ENCODE peak calls at places on chromosomes 1 and 21, in nine cellular contexts. B, F, Y, L, S, O, D, H and E are unnamed samples.

GRCh38 chr1:56098956-56099355 is 480.4 kb downstream of the PLPP3 start:
- DNase-seq in O (no peak), L (peak; percentile 51), D (no peak), F (no peak), S (no peak), Y (no peak), H (no peak), B (no peak), E (no peak)

GRCh38 chr1:224266105-224266935 is 63.7 kb downstream of the NVL start:
- DNase-seq in O (no peak), S (no peak), D (no peak), L (no peak), F (no peak), B (no peak), Y (no peak), H (no peak), E (no peak)

GRCh38 chr1:201376464-201377374 is 761 bp downstream of the TNNT2 start:
- DNase-seq in S (no peak), Y (peak; percentile 97), D (peak; percentile 41), H (no peak), O (peak; percentile 82), L (peak; percentile 29), F (peak; percentile 71), B (no peak), E (peak; percentile 96)

GRCh38 chr1:85223334-85223733 is 22.5 kb upstream of the SYDE2 start:
- DNase-seq in Y (no peak), D (no peak), H (no peak), L (no peak), S (no peak), F (no peak), B (no peak), O (peak; percentile 17), E (no peak)

GRCh38 chr1:162956922-162957321 is 95.9 kb upstream of the CCDC190 start:
- DNase-seq in F (no peak), O (no peak), B (no peak), D (no peak), S (no peak), Y (no peak), L (peak; percentile 11), H (no peak), E (no peak)

GRCh38 chr1:33143181-33143580 is 38.7 kb downstream of the TRIM62 start:
- DNase-seq in Y (no peak), D (no peak), S (no peak), O (no peak), F (no peak), B (peak; percentile 36), H (no peak), L (peak; percentile 40), E (no peak)

GRCh38 chr1:143699115-143699514 is 272.7 kb downstream of the FAM72C start:
- DNase-seq in O (no peak), Y (no peak), L (no peak), F (no peak), S (no peak), H (no peak), B (no peak), D (no peak), E (no peak)

GRCh38 chr1:47452426-47452825 is 14.6 kb downstream of the FOXD2 start:
- DNase-seq in D (no peak), L (no peak), B (no peak), S (no peak), Y (peak; percentile 52), O (no peak), F (no peak), H (no peak), E (no peak)

GRCh38 chr1:14681182-14681581 is 82.7 kb downstream of the KAZN start:
- DNase-seq in O (no peak), F (no peak), B (no peak), S (no peak), H (no peak), D (no peak), Y (no peak), L (no peak), E (no peak)

GRCh38 chr1:14678011-14678638 is 79.6 kb downstream of the KAZN start:
- DNase-seq in F (no peak), B (no peak), L (no peak), H (no peak), Y (no peak), S (no peak), O (no peak), D (no peak), E (no peak)

GRCh38 chr1:14676400-14676799 is 77.9 kb downstream of the KAZN start:
- DNase-seq in D (no peak), F (no peak), Y (no peak), S (no peak), O (no peak), L (no peak), H (no peak), B (no peak), E (no peak)

GRCh38 chr1:14677291-14677690 is 78.8 kb downstream of the KAZN start:
- DNase-seq in O (no peak), B (no peak), L (no peak), D (no peak), Y (no peak), F (peak; percentile 19), H (no peak), S (no peak), E (no peak)

DNA sequence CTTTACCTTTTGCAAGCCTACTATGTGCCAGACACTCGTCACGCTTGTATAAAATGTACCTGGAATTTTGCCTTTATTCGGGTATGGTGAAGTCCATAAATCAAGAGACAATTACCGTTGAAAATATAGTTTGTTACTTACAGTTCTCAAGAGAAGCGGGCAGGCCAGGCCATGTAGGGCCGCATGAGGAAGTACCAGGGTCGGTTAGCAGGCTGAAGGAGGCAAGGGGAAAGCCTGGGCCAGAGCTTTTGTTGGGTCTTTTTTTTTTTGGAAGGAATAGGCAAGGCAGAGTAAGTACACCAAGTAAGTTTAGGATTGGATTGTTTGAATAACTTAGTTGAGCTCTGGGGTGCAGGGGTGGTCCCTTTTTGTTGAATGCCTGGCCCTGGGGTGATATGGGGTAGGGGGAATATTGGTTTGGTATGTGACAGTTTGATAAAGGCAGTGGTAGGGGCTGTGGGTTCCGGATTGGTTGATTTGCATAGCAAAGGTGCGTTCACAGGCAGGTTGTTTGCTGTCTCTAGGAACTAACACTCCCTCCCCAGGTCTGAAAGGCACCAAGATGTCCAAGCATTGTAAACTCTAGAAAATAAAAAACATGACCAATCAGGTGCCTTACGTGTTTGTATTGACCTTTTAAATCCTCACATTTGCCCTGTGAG is 80.7 kb downstream of the KAZN start:
- DNase-seq in D (no peak), H (no peak), B (no peak), O (no peak), L (no peak), F (no peak), Y (no peak), S (no peak), E (no peak)
- H3K4me1 ChIP-seq in D (no peaks in the 10 kb centered on the region), H (no peaks in the 10 kb centered on the region), B (no peaks in the 10 kb centered on the region), O (no peaks in the 10 kb centered on the region), L (no peaks in the 10 kb centered on the region), F (peaks cover 5% of the 10 kb centered on the region), Y (peaks cover 25% of the 10 kb centered on the region), S (no peaks in the 10 kb centered on the region), E (peaks cover 17% of the 10 kb centered on the region)

DNA sequence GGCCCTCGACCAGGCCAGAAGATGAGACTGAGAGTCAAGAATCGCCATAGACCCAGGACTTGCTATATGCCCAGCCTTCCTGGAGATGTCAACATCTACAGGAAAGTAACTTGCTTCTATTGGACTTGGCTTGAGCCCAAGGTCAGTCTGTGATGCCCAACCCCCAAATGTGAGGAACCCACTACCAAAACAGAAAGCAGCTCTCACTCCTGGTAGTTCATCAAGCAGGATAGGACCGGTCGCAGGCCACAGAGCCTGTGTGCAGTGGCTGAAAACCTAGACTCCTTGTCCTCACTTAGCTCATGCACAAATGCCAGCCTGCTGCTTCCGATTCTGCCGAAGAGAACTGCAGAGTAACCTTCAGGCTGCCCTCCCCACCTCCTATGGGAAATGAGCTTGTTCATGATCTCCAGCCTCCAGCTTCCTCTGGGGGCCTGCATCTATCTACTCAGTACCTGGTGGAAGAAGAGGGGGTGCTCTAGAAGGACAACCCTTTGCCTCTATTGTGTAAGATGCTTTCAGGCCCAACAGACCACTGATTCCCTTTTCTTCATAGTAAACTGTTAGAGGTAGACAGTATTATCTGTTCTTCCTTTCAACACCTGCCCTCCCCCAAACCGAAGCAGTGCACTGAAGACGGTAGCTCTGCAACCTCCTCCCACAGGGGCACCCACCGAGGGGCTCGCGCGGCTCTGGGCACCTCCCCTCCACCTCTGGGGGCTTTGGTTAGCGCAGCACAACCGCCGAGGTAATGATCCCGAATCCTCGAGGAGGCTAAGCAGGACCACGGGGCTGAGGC is 1.3 kb downstream of the ACOT7 start:
- DNase-seq in D (no peak), O (no peak), Y (no peak), B (no peak), F (no peak), L (no peak), S (no peak), H (no peak), E (no peak)
- H3K27ac ChIP-seq in D (peak overlapping the region; percentile 97), O (peak overlapping the region; percentile 91), Y (no peak overlapping the region), B (no peak overlapping the region), F (no peak overlapping the region), L (peak overlapping the region; percentile 27), S (peak overlapping the region; percentile 99), H (peak overlapping the region; percentile 97), E (no peak overlapping the region)

DNA sequence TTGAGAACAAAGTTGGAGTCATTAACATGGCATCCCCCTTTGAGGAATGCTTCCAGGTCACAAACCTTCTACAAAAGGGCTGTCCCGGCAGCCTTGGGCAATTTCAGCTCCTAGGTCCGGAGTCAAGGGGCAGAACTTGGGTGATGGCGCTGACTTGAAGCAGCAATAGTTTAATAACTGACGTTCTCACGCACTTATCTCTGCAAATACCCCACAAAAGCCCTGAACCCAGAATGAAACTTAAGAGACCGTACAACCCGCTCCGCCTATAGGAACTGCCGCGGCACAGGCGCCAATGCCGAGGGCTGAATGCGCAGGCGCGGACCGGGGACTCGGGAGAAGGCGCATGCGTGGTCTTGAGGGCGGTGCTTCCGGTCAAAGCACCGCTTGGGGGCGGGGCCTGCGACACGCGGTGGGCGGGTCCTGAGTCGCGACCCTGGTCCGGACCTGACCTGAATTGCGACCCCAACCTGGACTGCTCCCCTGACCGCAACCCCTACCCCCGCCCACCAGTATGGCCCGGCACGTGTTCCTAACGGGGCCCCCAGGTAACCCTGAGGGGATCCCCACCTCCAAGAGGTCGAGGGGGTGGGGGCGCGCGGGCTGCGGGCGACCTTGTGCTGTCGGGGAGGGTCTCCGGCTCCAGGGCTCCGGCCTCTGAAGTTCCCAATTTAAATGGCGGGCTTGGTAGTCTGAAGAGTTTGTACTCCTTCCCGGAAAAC is at the start of gene NTPCR:
- DNase-seq in O (peak; percentile 100), H (peak; percentile 97), L (peak; percentile 92), S (peak; percentile 97), B (peak; percentile 94), D (peak; percentile 96), Y (peak; percentile 97), F (peak; percentile 97), E (peak; percentile 98)
- TF ChIP-seq CTCF in O (no peak), H (no peak), L (peak; percentile 21), S (no peak), B (no peak), D (peak; percentile 27), Y (no peak), F (peak; percentile 7), E (no peak)

GRCh38 chr21:44351535-44352252 is 1.7 kb upstream of the TRPM2 start:
- DNase-seq in D (no peak), O (no peak), B (no peak), L (no peak), F (no peak), S (no peak), Y (no peak), H (no peak), E (no peak)

GRCh38 chr21:44348861-44349260 is 4.6 kb upstream of the TRPM2 start:
- DNase-seq in O (no peak), F (no peak), S (no peak), Y (no peak), H (no peak), B (no peak), L (no peak), D (no peak), E (no peak)

GRCh38 chr21:44350773-44351481 is 2.5 kb upstream of the TRPM2 start:
- DNase-seq in O (no peak), S (no peak), H (no peak), D (no peak), F (no peak), L (no peak), B (no peak), Y (no peak), E (no peak)

GRCh38 chr21:44349416-44349846 is 4.0 kb upstream of the TRPM2 start:
- DNase-seq in S (no peak), H (no peak), D (no peak), Y (no peak), F (no peak), B (no peak), O (no peak), L (no peak), E (no peak)

DNA sequence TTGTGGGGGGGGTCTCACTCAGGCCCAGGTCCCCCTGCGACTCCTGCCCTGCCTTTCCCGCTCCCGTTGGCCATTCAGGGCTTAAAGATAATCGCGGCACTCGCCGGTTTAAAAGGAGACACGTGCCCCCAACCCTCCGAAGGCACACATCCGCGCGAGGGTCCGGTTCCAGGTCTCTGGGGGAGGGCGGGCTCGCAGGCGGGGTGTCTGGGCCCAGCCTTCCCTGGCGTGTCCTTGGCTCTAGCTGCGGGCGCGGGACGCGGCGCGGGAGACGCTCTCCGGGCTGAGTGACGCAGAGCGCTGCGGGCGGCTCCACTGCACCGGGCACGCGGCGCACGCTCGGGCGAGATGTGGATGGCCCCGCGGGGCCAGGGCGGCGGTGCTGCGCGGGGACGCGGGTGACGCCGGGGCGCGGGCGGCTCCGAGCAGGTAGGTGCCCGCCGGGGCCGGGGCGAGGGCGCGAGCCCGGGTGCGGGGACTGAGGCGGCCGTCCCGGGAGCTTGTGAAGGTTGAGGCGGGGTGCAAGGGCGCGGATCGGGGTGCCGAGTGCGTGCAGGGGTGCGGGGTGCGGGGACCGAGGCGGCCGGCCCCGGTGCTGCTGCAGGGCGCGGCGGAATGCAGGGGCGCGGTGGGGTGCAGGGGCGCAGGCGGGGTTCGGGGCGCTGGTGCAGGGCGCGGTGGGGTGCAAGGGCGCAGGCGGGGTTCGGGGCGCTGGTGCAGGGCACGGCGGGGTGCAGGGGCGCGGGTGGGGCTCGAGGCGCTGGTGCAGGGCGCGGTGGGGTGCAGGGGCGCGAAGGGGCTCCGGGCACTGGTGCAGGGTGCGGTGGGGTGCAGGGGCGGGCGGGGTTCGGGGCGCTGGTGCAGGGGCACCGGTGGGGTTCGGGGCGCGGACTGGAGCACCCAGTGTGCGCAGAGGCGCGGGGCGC is 3.3 kb upstream of the TRPM2 start:
- DNase-seq in O (no peak), F (no peak), S (no peak), Y (peak; percentile 62), L (no peak), D (no peak), H (no peak), B (no peak), E (no peak)
- H3K4me1 ChIP-seq in O (peaks cover 18% of the 10 kb centered on the region), F (no peaks in the 10 kb centered on the region), S (no peaks in the 10 kb centered on the region), Y (no peaks in the 10 kb centered on the region), L (no peaks in the 10 kb centered on the region), D (peaks cover 31% of the 10 kb centered on the region), H (no peaks in the 10 kb centered on the region), B (no peaks in the 10 kb centered on the region), E (no peaks in the 10 kb centered on the region)